ENCODE peak calls at places on chromosomes 16 and 17, in nine cellular contexts. E is heart left ventricle, M is left lung, D is cardiac fibroblast, S is aorta, H is brain microvascular endothelial cell, G is uterus, R is heart right ventricle, T is lung. V is an unnamed sample.

GRCh38 chr16:2142942-2143868 is 5.2 kb upstream of the RAB26 start:
- DNase-seq in T (no peak), E (no peak), M (no peak), H (no peak), D (no peak), R (no peak), G (no peak), S (no peak), V (no peak)

GRCh38 chr17:78615631-78616030 is 38.4 kb upstream of the DNAH17 start:
- DNase-seq in T (no peak), S (no peak), H (no peak), D (no peak), E (no peak), G (no peak), R (no peak), M (no peak), V (no peak)

GRCh38 chr17:50589112-50589712 is 28.7 kb downstream of the CACNA1G start:
- DNase-seq in R (no peak), H (no peak), T (no peak), M (no peak), G (no peak), E (no peak), D (peak), S (no peak), V (no peak)

GRCh38 chr17:79520134-79520892 is 90.5 kb downstream of the RBFOX3 start:
- DNase-seq in S (no peak), T (no peak), E (no peak), H (no peak), R (no peak), M (peak), G (no peak), D (no peak), V (no peak)

GRCh38 chr16:83631006-83631405 is 176.8 kb upstream of the HSBP1 start:
- DNase-seq in T (peak), D (no peak), G (no peak), H (no peak), S (no peak), M (no peak), R (no peak), E (no peak), V (no peak)

GRCh38 chr17:74898376-74898946 is 5.0 kb upstream of the FADS6 start:
- DNase-seq in G (no peak), S (no peak), E (no peak), H (no peak), R (no peak), M (no peak), D (no peak), T (no peak), V (no peak)

GRCh38 chr16:21713549-21714368 is 50.0 kb downstream of the OTOA start:
- DNase-seq in R (no peak), M (no peak), H (no peak), G (no peak), T (no peak), D (no peak), S (no peak), E (no peak), V (no peak)

GRCh38 chr17:51487947-51488346 is 227.6 kb downstream of the UTP18 start:
- DNase-seq in G (no peak), T (no peak), R (no peak), D (peak), M (no peak), E (no peak), H (no peak), S (no peak), V (peak)

GRCh38 chr16:77437859-77438258 is 3.0 kb upstream of the ADAMTS18 start:
- DNase-seq in R (no peak), D (peak), G (no peak), S (no peak), M (no peak), H (peak), E (no peak), T (no peak), V (no peak)

GRCh38 chr16:89723279-89724250 is 2.2 kb downstream of the ZNF276 start:
- DNase-seq in S (no peak), G (no peak), D (no peak), M (no peak), E (peak), T (no peak), R (peak), H (no peak), V (no peak)

GRCh38 chr17:61314368-61315078 is 85.1 kb upstream of the TBX2 start:
- DNase-seq in E (peak), H (no peak), G (peak), D (peak), T (peak), M (no peak), S (peak), R (peak), V (no peak)

GRCh38 chr16:81873843-81874752 is 95.0 kb downstream of the PLCG2 start:
- DNase-seq in H (peak), E (peak), G (peak), T (peak), S (peak), D (peak), M (no peak), R (peak), V (peak)

GRCh38 chr17:14046978-14047377 is 22.3 kb upstream of the COX10 start:
- DNase-seq in T (no peak), H (no peak), G (no peak), D (no peak), R (no peak), E (no peak), M (no peak), S (no peak), V (no peak)

GRCh38 chr17:3982113-3982512 is 17.9 kb upstream of the ATP2A3 start:
- DNase-seq in G (no peak), M (no peak), T (no peak), D (no peak), E (peak), S (no peak), H (no peak), R (no peak), V (no peak)

GRCh38 chr17:76336756-76337412 is 16.8 kb downstream of the PRPSAP1 start:
- DNase-seq in R (no peak), E (no peak), T (no peak), G (no peak), S (no peak), M (no peak), D (no peak), H (no peak), V (no peak)

GRCh38 chr17:9842057-9842758 is 16.5 kb downstream of the GLP2R start:
- DNase-seq in R (peak), E (peak), T (no peak), H (peak), M (no peak), G (peak), S (peak), D (peak), V (no peak)

GRCh38 chr16:50603206-50604064 is 55.2 kb downstream of the NKD1 start:
- DNase-seq in G (peak), M (no peak), T (no peak), H (peak), R (no peak), E (no peak), D (peak), S (peak), V (peak)

GRCh38 chr17:39082482-39082881 is 69.0 kb downstream of the PLXDC1 start:
- DNase-seq in T (no peak), D (peak), R (peak), H (peak), G (no peak), E (peak), S (no peak), M (no peak), V (no peak)

GRCh38 chr17:67492824-67493490 is 115.9 kb downstream of the PITPNC1 start:
- DNase-seq in G (no peak), M (no peak), E (no peak), D (no peak), R (no peak), T (no peak), S (no peak), H (no peak), V (no peak)

GRCh38 chr16:55569025-55569424 is 2.5 kb downstream of the CAPNS2 start:
- DNase-seq in E (no peak), H (peak), D (peak), T (no peak), S (no peak), G (no peak), M (no peak), R (no peak), V (no peak)

GRCh38 chr16:58459344-58460218 is 40.4 kb upstream of the NDRG4 start:
- DNase-seq in S (no peak), D (peak), R (peak), H (peak), G (peak), M (no peak), E (no peak), T (no peak), V (no peak)

GRCh38 chr17:35801583-35802224 is 6.3 kb upstream of the MMP28 start:
- DNase-seq in T (no peak), G (peak), E (peak), D (peak), R (peak), H (no peak), M (peak), S (peak), V (peak)

GRCh38 chr16:4179020-4179419 is 62.8 kb upstream of the ADCY9 start:
- DNase-seq in M (peak), S (no peak), D (peak), R (no peak), E (no peak), G (peak), H (no peak), T (peak), V (no peak)

GRCh38 chr16:4272114-4272954 is 489 bp downstream of the TFAP4 start:
- DNase-seq in S (peak), D (peak), E (peak), R (peak), H (no peak), G (no peak), M (peak), T (peak), V (peak)

GRCh38 chr17:28612936-28613872 is 781 bp downstream of the RSKR start:
- DNase-seq in D (peak), H (peak), T (no peak), S (no peak), M (no peak), E (no peak), R (peak), G (peak), V (peak)

GRCh38 chr17:66123163-66123562 is 68.8 kb downstream of the CEP112 start:
- DNase-seq in D (peak), E (no peak), M (no peak), T (no peak), S (no peak), G (no peak), R (no peak), H (no peak), V (no peak)

GRCh38 chr17:17109896-17110295 is 67.6 kb downstream of the MPRIP start:
- DNase-seq in E (no peak), R (no peak), T (peak), D (no peak), H (no peak), G (no peak), M (peak), S (no peak), V (no peak)

GRCh38 chr16:9134739-9135138 is 43.3 kb downstream of the HAPSTR1 start:
- DNase-seq in D (peak), S (peak), R (peak), H (peak), T (no peak), M (no peak), G (no peak), E (peak), V (peak)

GRCh38 chr16:25140459-25140858 is 28.9 kb downstream of the LCMT1 start:
- DNase-seq in T (no peak), R (no peak), H (peak), E (no peak), D (peak), S (no peak), G (no peak), M (no peak), V (no peak)

GRCh38 chr17:39194089-39194984 is 3.1 kb downstream of the CACNB1 start:
- DNase-seq in D (peak), G (peak), H (peak), T (peak), E (peak), R (peak), S (peak), M (no peak), V (no peak)

GRCh38 chr16:25063102-25063501 is 47.9 kb upstream of the ARHGAP17 start:
- DNase-seq in G (no peak), T (no peak), R (no peak), D (no peak), E (no peak), S (no peak), M (no peak), H (no peak), V (no peak)

DNA sequence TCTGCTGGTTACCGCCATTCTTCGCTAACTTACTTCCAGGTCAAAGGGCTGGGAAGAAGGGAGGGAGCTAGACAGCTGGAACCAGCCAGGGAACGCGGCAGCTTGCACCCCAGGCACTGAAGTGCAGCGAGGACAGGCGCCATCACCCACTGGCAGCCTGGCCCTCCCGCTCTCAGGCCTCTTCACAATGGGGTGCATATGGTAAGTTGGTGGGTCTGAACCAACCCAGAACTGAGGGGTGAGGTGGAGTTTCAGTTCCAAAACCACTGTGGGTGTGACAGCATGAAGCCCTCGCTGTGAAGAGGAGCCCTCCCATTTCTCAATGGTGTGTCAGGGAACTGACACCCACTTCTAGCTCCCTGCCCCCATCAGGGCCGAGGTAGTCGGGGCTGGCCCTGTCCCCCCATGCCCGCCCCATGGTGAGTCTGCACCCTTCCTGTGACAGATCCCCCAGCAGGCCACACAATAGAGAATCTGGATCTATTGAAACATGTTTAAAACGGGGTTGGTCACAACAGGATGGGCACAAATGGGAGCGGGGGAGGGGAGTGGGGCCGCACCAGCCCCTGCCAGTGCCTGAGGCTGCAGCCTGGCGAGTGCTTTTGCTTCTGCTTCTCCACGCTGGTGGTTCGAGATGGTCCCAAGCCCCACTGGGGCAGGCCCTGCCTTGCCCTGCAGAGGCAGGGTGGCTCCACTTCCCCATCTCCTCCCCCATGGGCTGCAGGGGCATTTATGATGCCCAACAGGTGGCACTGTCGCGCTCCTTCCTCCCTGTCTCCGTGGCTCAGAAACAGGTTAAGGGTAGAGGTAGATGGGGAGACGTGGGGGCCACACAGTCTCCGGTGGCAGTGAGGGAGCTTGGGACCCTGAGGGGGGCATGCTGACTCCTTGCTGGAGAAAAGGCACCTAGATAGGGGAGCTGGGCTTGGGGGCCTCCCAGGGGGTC is 2.3 kb downstream of the LIMD2 start:
- DNase-seq in D (peak), M (peak), E (peak), H (peak), T (peak), G (no peak), R (peak), S (peak), V (peak)
- H3K4me3 ChIP-seq in D (no peak), M (peak), E (peak), H (no peak), T (no peak), G (no peak), R (peak), S (no peak), V (peak)

GRCh38 chr17:32265896-32266388 is 310 bp downstream of the RHBDL3 start:
- DNase-seq in R (no peak), S (no peak), E (no peak), D (no peak), G (no peak), T (no peak), M (no peak), H (no peak), V (no peak)
- H3K4me3 ChIP-seq in R (peak), S (peak), E (peak), D (peak), G (peak), T (peak), M (peak), H (peak), V (no peak)

DNA sequence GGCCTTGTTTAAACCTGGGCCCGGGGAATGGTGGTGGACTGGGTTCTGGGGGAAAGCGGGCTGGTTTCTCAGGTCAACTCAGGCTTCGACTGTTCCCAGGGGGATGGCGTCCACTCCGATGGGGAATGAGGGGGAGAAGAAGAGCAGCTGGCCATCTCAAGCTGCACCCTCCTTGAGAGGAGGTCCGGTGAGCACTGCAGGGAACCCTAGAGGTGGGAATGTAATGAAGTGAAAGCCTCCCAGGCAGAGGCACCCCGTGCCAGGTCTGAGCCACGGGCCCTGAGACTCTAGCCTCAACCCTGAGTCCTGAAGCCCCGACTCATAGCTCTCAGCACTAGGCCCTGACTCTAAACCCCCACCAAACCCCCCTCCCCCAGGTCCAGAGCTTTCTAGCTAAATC is 1.2 kb upstream of the CDIPT start:
- DNase-seq in R (no peak), D (no peak), E (no peak), M (no peak), T (no peak), G (no peak), S (no peak), H (no peak), V (no peak)
- H3K4me3 ChIP-seq in R (no peak), D (no peak), E (no peak), M (no peak), T (no peak), G (no peak), S (no peak), H (no peak), V (peak)

DNA sequence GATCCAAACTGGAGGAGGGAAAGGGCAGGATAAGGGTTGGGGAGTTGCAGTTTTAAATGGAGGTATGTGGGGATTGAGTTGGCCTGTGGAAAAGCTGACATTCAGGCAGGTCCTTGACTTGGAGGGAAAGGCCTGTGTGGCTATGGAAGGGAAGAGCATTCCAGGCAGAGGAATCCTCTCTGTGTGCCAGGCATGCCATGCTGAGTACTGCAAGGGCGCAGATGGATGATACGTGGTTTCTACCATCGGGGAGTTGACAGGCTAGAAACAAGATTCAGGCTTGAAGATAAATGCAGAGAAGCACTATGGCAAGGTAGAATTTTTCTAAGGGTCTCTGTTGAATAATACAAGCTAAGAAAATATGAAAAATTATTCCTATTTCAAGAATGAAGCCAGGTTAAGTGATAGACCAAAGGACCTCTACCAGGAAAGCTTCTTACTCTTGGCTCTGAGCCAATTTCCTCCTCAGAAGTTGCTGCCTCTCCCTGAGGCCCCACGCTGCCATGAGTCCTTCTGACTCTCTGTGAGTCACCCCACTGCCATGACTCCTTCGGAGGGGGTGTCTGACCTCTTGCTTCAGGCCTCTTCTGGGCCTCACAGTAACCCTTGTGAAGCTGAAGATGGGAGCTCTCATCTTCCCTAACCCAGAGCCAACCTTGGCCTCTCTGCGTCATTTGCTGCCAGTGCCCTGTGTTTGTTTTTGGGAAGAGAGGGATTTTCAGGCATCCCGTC is 75.8 kb downstream of the WNT3 start:
- DNase-seq in D (peak), T (peak), S (no peak), E (peak), G (no peak), M (no peak), R (peak), H (peak), V (no peak)
- H3K4me3 ChIP-seq in D (no peak), T (no peak), S (no peak), E (no peak), G (no peak), M (no peak), R (no peak), H (no peak), V (no peak)

V was measured in DND-41.